ENCODE peak calls at places on chromosomes 3 and 15, in nine cellular contexts. Y is activated T-helper 17 cell treated with anti-CD3 and anti-CD28 coated beads, Interleukin-2, amount 50 U/mL, for 72 hours; H is naive thymus-derived CD8-positive, alpha-beta T cell; O is left cardiac atrium; A is stimulated activated memory B cell treated with anti-CD40 and anti-IgM and Interleukin-4, amounts not matched to agents 10 μg/mL and 1 μg/mL and 100 μg/mL, for 72 hours; I is naive thymus-derived CD4-positive, alpha-beta T cell; U is lower lobe of right lung; M is pancreas; P is mucosa of descending colon. B is an unnamed sample.

GRCh38 chr3:110381992-110382391 is 689.6 kb upstream of the NECTIN3 start:
- ATAC-seq in I (no peak), A (no peak), M (no peak), Y (no peak), P (peak; percentile 29), U (no peak), H (no peak), O (no peak), B (no peak)

GRCh38 chr15:48718646-48719045 is 73.1 kb upstream of the FBN1 start:
- ATAC-seq in U (no peak), P (no peak), Y (no peak), O (no peak), H (no peak), I (no peak), A (no peak), M (no peak), B (no peak)

GRCh38 chr3:47647550-47647949 is 68.9 kb upstream of the CSPG5 start:
- ATAC-seq in M (peak; percentile 18), Y (no peak), O (no peak), P (peak; percentile 97), U (no peak), I (no peak), A (no peak), H (no peak), B (no peak)

GRCh38 chr3:65110661-65111060 is 422.9 kb upstream of the ADAMTS9 start:
- ATAC-seq in P (no peak), Y (no peak), O (no peak), U (no peak), I (no peak), A (no peak), M (no peak), H (no peak), B (no peak)

GRCh38 chr15:100703032-100703578 is 100.7 kb downstream of the ASB7 start:
- ATAC-seq in M (no peak), A (peak; percentile 77), H (no peak), U (no peak), P (no peak), Y (peak; percentile 98), O (no peak), I (no peak), B (no peak)

GRCh38 chr3:31311571-31311970 is 221.2 kb upstream of the STT3B start:
- ATAC-seq in U (no peak), I (no peak), M (no peak), A (no peak), Y (no peak), O (no peak), P (no peak), H (no peak), B (no peak)

GRCh38 chr3:127307918-127308317 is 20.1 kb upstream of the PRR20G start:
- ATAC-seq in I (no peak), H (no peak), O (no peak), U (no peak), A (no peak), P (no peak), Y (no peak), M (no peak), B (no peak)

GRCh38 chr15:42691308-42691707 is 45.6 kb downstream of the CDAN1 start:
- ATAC-seq in U (no peak), Y (peak; percentile 87), M (no peak), I (no peak), H (no peak), O (no peak), A (no peak), P (no peak), B (no peak)

GRCh38 chr15:48628832-48629231 is 16.7 kb downstream of the FBN1 start:
- ATAC-seq in U (no peak), O (no peak), M (no peak), Y (no peak), H (no peak), A (no peak), I (no peak), P (no peak), B (no peak)

GRCh38 chr3:62188547-62189375 is 184.6 kb downstream of the FEZF2 start:
- ATAC-seq in U (peak; percentile 78), H (peak; percentile 58), P (peak; percentile 85), A (peak; percentile 56), O (peak; percentile 70), Y (peak; percentile 45), I (peak; percentile 67), M (peak; percentile 90), B (peak; percentile 57)

GRCh38 chr3:50510325-50510724 is 6.9 kb upstream of the CACNA2D2 start:
- ATAC-seq in U (no peak), A (peak; percentile 49), M (no peak), P (no peak), H (no peak), I (no peak), O (no peak), Y (no peak), B (no peak)

GRCh38 chr3:46695962-46696922 is 2.8 kb upstream of the ALS2CL start:
- ATAC-seq in H (no peak), P (no peak), O (peak; percentile 72), A (no peak), M (no peak), I (no peak), U (no peak), Y (no peak), B (peak; percentile 23)

GRCh38 chr3:66153961-66154923 is 66.6 kb upstream of the SLC25A26 start:
- ATAC-seq in M (no peak), I (no peak), A (no peak), P (no peak), U (peak; percentile 24), O (peak; percentile 85), Y (no peak), H (no peak), B (no peak)

GRCh38 chr3:111130827-111131226 is 59.2 kb downstream of the NECTIN3 start:
- ATAC-seq in I (no peak), O (no peak), M (no peak), A (no peak), Y (no peak), U (no peak), P (no peak), H (no peak), B (no peak)

GRCh38 chr3:184786271-184787010 is 25.5 kb upstream of the VPS8 start:
- ATAC-seq in H (peak; percentile 63), A (no peak), M (no peak), U (peak; percentile 77), P (peak; percentile 86), Y (peak; percentile 49), O (peak; percentile 86), I (peak; percentile 65), B (peak; percentile 88)

GRCh38 chr3:23820888-23821287 is 15.1 kb downstream of the UBE2E1 start:
- ATAC-seq in O (no peak), U (no peak), A (no peak), Y (no peak), P (no peak), M (no peak), I (no peak), H (no peak), B (no peak)